ENCODE peak calls at places on chromosomes 7 and 10, in nine cellular contexts. One of them, this sample, is unnamed.

GRCh38 chr10:133394064-133394663 is at the start of gene MTG1:
- DNase-seq in CD4-positive, alpha-beta T cell: peak; percentile 91
- DNase-seq in adrenal gland: peak; percentile 92
- DNase-seq in MCF 10A: peak; percentile 89
- DNase-seq in tibial artery: peak; percentile 96
- DNase-seq in astrocyte of the cerebellum: peak; percentile 57
- DNase-seq in fibroblast of the aortic adventitia: peak; percentile 89
- DNase-seq in stomach: peak; percentile 95
- DNase-seq in fibroblast of pulmonary artery: peak; percentile 92
- DNase-seq in this sample: peak; percentile 95

GRCh38 chr10:74746813-74747212 is 79.6 kb upstream of the KAT6B start:
- DNase-seq in CD4-positive, alpha-beta T cell: no peak
- DNase-seq in adrenal gland: no peak
- DNase-seq in MCF 10A: no peak
- DNase-seq in tibial artery: no peak
- DNase-seq in astrocyte of the cerebellum: no peak
- DNase-seq in fibroblast of the aortic adventitia: no peak
- DNase-seq in stomach: no peak
- DNase-seq in fibroblast of pulmonary artery: no peak
- DNase-seq in this sample: no peak

GRCh38 chr10:58775960-58776574 is 263.4 kb downstream of the BICC1 start:
- DNase-seq in CD4-positive, alpha-beta T cell: no peak
- DNase-seq in adrenal gland: no peak
- DNase-seq in MCF 10A: peak; percentile 50
- DNase-seq in tibial artery: no peak
- DNase-seq in astrocyte of the cerebellum: no peak
- DNase-seq in fibroblast of the aortic adventitia: peak; percentile 96
- DNase-seq in stomach: no peak
- DNase-seq in fibroblast of pulmonary artery: peak; percentile 90
- DNase-seq in this sample: no peak

GRCh38 chr10:123997486-123998196 is 95.8 kb downstream of the CHST15 start:
- DNase-seq in CD4-positive, alpha-beta T cell: no peak
- DNase-seq in adrenal gland: peak; percentile 56
- DNase-seq in MCF 10A: peak; percentile 95
- DNase-seq in tibial artery: peak; percentile 72
- DNase-seq in astrocyte of the cerebellum: peak; percentile 95
- DNase-seq in fibroblast of the aortic adventitia: peak; percentile 98
- DNase-seq in stomach: no peak
- DNase-seq in fibroblast of pulmonary artery: peak; percentile 83
- DNase-seq in this sample: peak; percentile 12

GRCh38 chr10:98878418-98878817 is 357.2 kb downstream of the HPSE2 start:
- DNase-seq in CD4-positive, alpha-beta T cell: no peak
- DNase-seq in adrenal gland: no peak
- DNase-seq in MCF 10A: no peak
- DNase-seq in tibial artery: no peak
- DNase-seq in astrocyte of the cerebellum: no peak
- DNase-seq in fibroblast of the aortic adventitia: no peak
- DNase-seq in stomach: no peak
- DNase-seq in fibroblast of pulmonary artery: no peak
- DNase-seq in this sample: no peak

GRCh38 chr7:149773446-149774236 is at the start of gene ZNF467:
- DNase-seq in CD4-positive, alpha-beta T cell: peak; percentile 59
- DNase-seq in adrenal gland: peak; percentile 74
- DNase-seq in MCF 10A: peak; percentile 28
- DNase-seq in tibial artery: peak; percentile 81
- DNase-seq in astrocyte of the cerebellum: no peak
- DNase-seq in fibroblast of the aortic adventitia: peak; percentile 36
- DNase-seq in stomach: peak; percentile 78
- DNase-seq in fibroblast of pulmonary artery: peak; percentile 80
- DNase-seq in this sample: peak; percentile 83

GRCh38 chr7:87193912-87194311 is 25.6 kb downstream of the TMEM243 start:
- DNase-seq in CD4-positive, alpha-beta T cell: no peak
- DNase-seq in adrenal gland: no peak
- DNase-seq in MCF 10A: no peak
- DNase-seq in tibial artery: no peak
- DNase-seq in astrocyte of the cerebellum: no peak
- DNase-seq in fibroblast of the aortic adventitia: no peak
- DNase-seq in stomach: no peak
- DNase-seq in fibroblast of pulmonary artery: no peak
- DNase-seq in this sample: no peak

GRCh38 chr10:123154943-123155505 is 822 bp downstream of the BUB3 start:
- DNase-seq in CD4-positive, alpha-beta T cell: no peak
- DNase-seq in adrenal gland: peak; percentile 64
- DNase-seq in MCF 10A: peak; percentile 47
- DNase-seq in tibial artery: no peak
- DNase-seq in astrocyte of the cerebellum: no peak
- DNase-seq in fibroblast of the aortic adventitia: peak; percentile 42
- DNase-seq in stomach: no peak
- DNase-seq in fibroblast of pulmonary artery: peak; percentile 48
- DNase-seq in this sample: peak; percentile 30

GRCh38 chr7:2838873-2839578 is 5.1 kb downstream of the GNA12 start:
- DNase-seq in CD4-positive, alpha-beta T cell: no peak
- DNase-seq in adrenal gland: no peak
- DNase-seq in MCF 10A: no peak
- DNase-seq in tibial artery: no peak
- DNase-seq in astrocyte of the cerebellum: no peak
- DNase-seq in fibroblast of the aortic adventitia: no peak
- DNase-seq in stomach: no peak
- DNase-seq in fibroblast of pulmonary artery: no peak
- DNase-seq in this sample: no peak

GRCh38 chr7:114175140-114175539 is 239.5 kb upstream of the FOXP2 start:
- DNase-seq in CD4-positive, alpha-beta T cell: no peak
- DNase-seq in adrenal gland: no peak
- DNase-seq in MCF 10A: no peak
- DNase-seq in tibial artery: no peak
- DNase-seq in astrocyte of the cerebellum: no peak
- DNase-seq in fibroblast of the aortic adventitia: peak; percentile 30
- DNase-seq in stomach: no peak
- DNase-seq in fibroblast of pulmonary artery: peak; percentile 3
- DNase-seq in this sample: no peak

GRCh38 chr10:76327441-76327840 is 896.0 kb downstream of the LRMDA start:
- DNase-seq in CD4-positive, alpha-beta T cell: no peak
- DNase-seq in adrenal gland: no peak
- DNase-seq in MCF 10A: no peak
- DNase-seq in tibial artery: no peak
- DNase-seq in astrocyte of the cerebellum: no peak
- DNase-seq in fibroblast of the aortic adventitia: no peak
- DNase-seq in stomach: no peak
- DNase-seq in fibroblast of pulmonary artery: no peak
- DNase-seq in this sample: no peak

GRCh38 chr10:14698487-14699170 is 76.1 kb downstream of the FAM107B start:
- DNase-seq in CD4-positive, alpha-beta T cell: no peak
- DNase-seq in adrenal gland: peak; percentile 73
- DNase-seq in MCF 10A: peak; percentile 55
- DNase-seq in tibial artery: no peak
- DNase-seq in astrocyte of the cerebellum: no peak
- DNase-seq in fibroblast of the aortic adventitia: peak; percentile 78
- DNase-seq in stomach: no peak
- DNase-seq in fibroblast of pulmonary artery: peak; percentile 24
- DNase-seq in this sample: peak; percentile 23

GRCh38 chr7:28411876-28412662 is at the start of gene CREB5:
- DNase-seq in CD4-positive, alpha-beta T cell: no peak
- DNase-seq in adrenal gland: no peak
- DNase-seq in MCF 10A: no peak
- DNase-seq in tibial artery: no peak
- DNase-seq in astrocyte of the cerebellum: no peak
- DNase-seq in fibroblast of the aortic adventitia: no peak
- DNase-seq in stomach: no peak
- DNase-seq in fibroblast of pulmonary artery: peak; percentile 35
- DNase-seq in this sample: no peak

GRCh38 chr10:34628174-34628802 is 186.8 kb downstream of the PARD3 start:
- DNase-seq in CD4-positive, alpha-beta T cell: no peak
- DNase-seq in adrenal gland: peak; percentile 84
- DNase-seq in MCF 10A: no peak
- DNase-seq in tibial artery: no peak
- DNase-seq in astrocyte of the cerebellum: no peak
- DNase-seq in fibroblast of the aortic adventitia: peak; percentile 68
- DNase-seq in stomach: peak; percentile 70
- DNase-seq in fibroblast of pulmonary artery: peak; percentile 39
- DNase-seq in this sample: peak; percentile 72

GRCh38 chr10:50421026-50421719 is 169.9 kb upstream of the ASAH2 start:
- DNase-seq in CD4-positive, alpha-beta T cell: peak; percentile 10
- DNase-seq in adrenal gland: no peak
- DNase-seq in MCF 10A: peak; percentile 68
- DNase-seq in tibial artery: no peak
- DNase-seq in astrocyte of the cerebellum: no peak
- DNase-seq in fibroblast of the aortic adventitia: no peak
- DNase-seq in stomach: peak; percentile 41
- DNase-seq in fibroblast of pulmonary artery: peak; percentile 64
- DNase-seq in this sample: peak; percentile 37
- TF ChIP-seq CTCF in CD4-positive, alpha-beta T cell: peak; percentile 67
- TF ChIP-seq CTCF in adrenal gland: peak; percentile 64
- TF ChIP-seq CTCF in MCF 10A: peak; percentile 63
- TF ChIP-seq CTCF in tibial artery: peak; percentile 34
- TF ChIP-seq CTCF in astrocyte of the cerebellum: peak; percentile 79
- TF ChIP-seq CTCF in fibroblast of the aortic adventitia: peak; percentile 51
- TF ChIP-seq CTCF in stomach: peak; percentile 16
- TF ChIP-seq CTCF in fibroblast of pulmonary artery: peak; percentile 92
- TF ChIP-seq CTCF in this sample: peak; percentile 62

DNA sequence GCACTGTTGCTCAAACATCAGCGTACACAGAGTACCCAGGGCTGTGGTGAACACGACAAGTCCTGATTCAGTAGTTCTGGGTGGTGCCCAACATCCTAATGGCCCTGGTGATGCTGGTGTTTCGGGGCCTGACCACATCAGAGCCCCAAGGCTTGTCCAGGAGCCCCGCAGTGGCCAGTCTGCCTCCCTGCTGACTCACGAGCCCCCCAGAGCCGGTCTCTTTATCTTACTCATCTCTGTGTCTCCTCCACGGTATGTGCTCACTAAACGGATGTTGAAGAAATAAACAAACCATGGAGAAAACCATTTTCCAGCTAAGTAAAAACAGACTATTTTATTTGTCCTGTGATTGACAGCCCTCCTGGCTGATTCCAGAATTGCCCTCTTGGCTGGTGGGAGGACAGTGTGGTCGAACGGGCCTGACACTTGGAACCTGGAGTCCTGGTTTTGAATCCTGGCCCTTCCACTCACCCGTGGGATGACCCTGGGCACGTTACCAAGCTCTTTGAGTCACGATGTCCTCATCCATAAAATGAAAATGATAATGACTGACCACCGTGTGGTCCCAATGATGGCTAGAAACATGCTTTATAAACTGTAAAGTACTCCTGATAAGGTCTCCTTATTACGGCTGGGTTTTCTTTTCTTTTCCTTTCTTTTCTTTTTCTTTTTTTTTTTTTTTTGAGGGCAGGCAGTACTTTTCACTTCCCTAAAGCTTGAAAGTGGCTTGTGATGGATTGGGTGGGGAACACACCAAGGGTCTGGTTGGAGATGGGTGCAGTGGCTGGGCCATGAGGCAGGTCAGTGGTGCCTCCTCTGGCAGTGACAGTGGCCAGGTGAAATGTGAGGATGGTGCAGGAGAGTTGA is 5.7 kb downstream of the HIP1 start:
- DNase-seq in CD4-positive, alpha-beta T cell: no peak
- DNase-seq in adrenal gland: peak; percentile 24
- DNase-seq in MCF 10A: peak; percentile 92
- DNase-seq in tibial artery: peak; percentile 73
- DNase-seq in astrocyte of the cerebellum: peak; percentile 80
- DNase-seq in fibroblast of the aortic adventitia: peak; percentile 55
- DNase-seq in stomach: no peak
- DNase-seq in fibroblast of pulmonary artery: peak; percentile 54
- DNase-seq in this sample: no peak
- TF ChIP-seq CTCF in CD4-positive, alpha-beta T cell: no peak
- TF ChIP-seq CTCF in adrenal gland: no peak
- TF ChIP-seq CTCF in MCF 10A: no peak
- TF ChIP-seq CTCF in tibial artery: no peak
- TF ChIP-seq CTCF in astrocyte of the cerebellum: no peak
- TF ChIP-seq CTCF in fibroblast of the aortic adventitia: no peak
- TF ChIP-seq CTCF in stomach: no peak
- TF ChIP-seq CTCF in fibroblast of pulmonary artery: no peak
- TF ChIP-seq CTCF in this sample: no peak

GRCh38 chr7:65974876-65975275 is 7.1 kb downstream of the GUSB start:
- DNase-seq in CD4-positive, alpha-beta T cell: no peak
- DNase-seq in adrenal gland: no peak
- DNase-seq in MCF 10A: no peak
- DNase-seq in tibial artery: no peak
- DNase-seq in astrocyte of the cerebellum: no peak
- DNase-seq in fibroblast of the aortic adventitia: no peak
- DNase-seq in stomach: no peak
- DNase-seq in fibroblast of pulmonary artery: no peak
- DNase-seq in this sample: no peak
- TF ChIP-seq CTCF in CD4-positive, alpha-beta T cell: no peak
- TF ChIP-seq CTCF in adrenal gland: no peak
- TF ChIP-seq CTCF in MCF 10A: no peak
- TF ChIP-seq CTCF in tibial artery: no peak
- TF ChIP-seq CTCF in astrocyte of the cerebellum: no peak
- TF ChIP-seq CTCF in fibroblast of the aortic adventitia: no peak
- TF ChIP-seq CTCF in stomach: no peak
- TF ChIP-seq CTCF in fibroblast of pulmonary artery: no peak
- TF ChIP-seq CTCF in this sample: no peak

DNA sequence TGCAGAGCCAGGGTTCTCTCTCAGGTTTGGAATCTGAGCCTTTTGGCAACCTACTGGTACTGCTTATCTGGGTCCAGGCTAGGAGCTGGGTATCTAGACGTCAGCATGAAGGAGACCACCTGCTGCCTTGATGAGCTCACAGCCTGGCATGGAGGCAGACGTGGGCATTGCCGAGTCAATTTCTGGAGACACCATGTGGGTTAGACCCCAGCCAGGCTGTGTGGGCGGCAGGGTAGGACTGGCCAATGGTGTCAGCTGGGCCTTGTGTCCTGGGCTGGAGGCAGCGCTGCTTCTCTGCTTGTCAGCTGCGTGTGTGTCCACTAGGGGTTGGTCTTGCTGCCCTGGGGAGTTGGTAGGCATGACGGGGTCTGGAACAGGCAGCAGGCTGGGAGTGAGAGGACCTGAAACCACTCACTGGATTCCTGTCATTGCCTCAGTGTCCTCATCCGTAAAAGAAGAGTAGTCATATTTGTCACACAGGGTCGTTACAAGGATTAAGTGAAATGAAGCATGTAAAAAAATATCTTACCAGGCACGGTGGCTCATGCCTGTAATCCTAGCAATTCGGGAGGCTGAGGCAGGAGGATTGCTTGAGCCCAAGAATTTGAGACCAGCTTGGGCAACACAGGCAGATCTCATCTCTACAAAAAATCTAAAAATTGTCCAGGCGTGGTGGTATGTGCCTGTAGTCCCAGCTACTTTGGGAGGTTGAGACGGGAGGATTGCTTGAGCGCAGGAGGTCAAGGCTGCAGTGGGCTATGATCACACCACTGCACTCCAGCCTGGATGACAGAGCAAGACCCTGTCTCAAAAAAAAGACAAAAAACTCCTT is 31.7 kb upstream of the ANKRD2 start:
- DNase-seq in CD4-positive, alpha-beta T cell: no peak
- DNase-seq in adrenal gland: no peak
- DNase-seq in MCF 10A: no peak
- DNase-seq in tibial artery: peak; percentile 73
- DNase-seq in astrocyte of the cerebellum: no peak
- DNase-seq in fibroblast of the aortic adventitia: peak; percentile 65
- DNase-seq in stomach: no peak
- DNase-seq in fibroblast of pulmonary artery: peak; percentile 56
- DNase-seq in this sample: no peak
- TF ChIP-seq CTCF in CD4-positive, alpha-beta T cell: no peak
- TF ChIP-seq CTCF in adrenal gland: no peak
- TF ChIP-seq CTCF in MCF 10A: no peak
- TF ChIP-seq CTCF in tibial artery: peak; percentile 27
- TF ChIP-seq CTCF in astrocyte of the cerebellum: no peak
- TF ChIP-seq CTCF in fibroblast of the aortic adventitia: no peak
- TF ChIP-seq CTCF in stomach: no peak
- TF ChIP-seq CTCF in fibroblast of pulmonary artery: peak; percentile 15
- TF ChIP-seq CTCF in this sample: no peak

GRCh38 chr10:113139695-113140094 is 189.6 kb downstream of the TCF7L2 start:
- DNase-seq in CD4-positive, alpha-beta T cell: no peak
- DNase-seq in adrenal gland: no peak
- DNase-seq in MCF 10A: no peak
- DNase-seq in tibial artery: no peak
- DNase-seq in astrocyte of the cerebellum: no peak
- DNase-seq in fibroblast of the aortic adventitia: peak; percentile 63
- DNase-seq in stomach: no peak
- DNase-seq in fibroblast of pulmonary artery: peak; percentile 44
- DNase-seq in this sample: no peak
- TF ChIP-seq CTCF in CD4-positive, alpha-beta T cell: no peak
- TF ChIP-seq CTCF in adrenal gland: peak; percentile 10
- TF ChIP-seq CTCF in MCF 10A: no peak
- TF ChIP-seq CTCF in tibial artery: peak; percentile 9
- TF ChIP-seq CTCF in astrocyte of the cerebellum: peak; percentile 60
- TF ChIP-seq CTCF in fibroblast of the aortic adventitia: peak; percentile 63
- TF ChIP-seq CTCF in stomach: no peak
- TF ChIP-seq CTCF in fibroblast of pulmonary artery: peak; percentile 47
- TF ChIP-seq CTCF in this sample: no peak